ENCODE peak calls at places on chromosomes 6 and 20, in seven cellular contexts. Z, H, B, Y, Q, G and C are unnamed samples.

GRCh38 chr6:12113190-12113578 is 101.1 kb downstream of the HIVEP1 start:
- DNase-seq in Z (peak), H (peak), B (no peak), Y (no peak), Q (no peak), G (no peak), C (no peak)

GRCh38 chr6:169800668-169801395 is 49.4 kb downstream of the ERMARD start:
- DNase-seq in Z (no peak), H (no peak), B (peak), Y (no peak), Q (no peak), G (no peak), C (no peak)

GRCh38 chr6:87722831-87723726 is 21.0 kb upstream of the AKIRIN2 start:
- DNase-seq in Z (peak), H (no peak), B (peak), Y (no peak), Q (peak), G (peak), C (no peak)

GRCh38 chr20:46011631-46012482 is 3.1 kb downstream of the MMP9 start:
- DNase-seq in Z (peak), H (no peak), B (peak), Y (peak), Q (peak), G (no peak), C (no peak)

GRCh38 chr6:31574106-31575061 is 981 bp upstream of the TNF start:
- DNase-seq in Z (no peak), H (no peak), B (no peak), Y (no peak), Q (no peak), G (no peak), C (no peak)

GRCh38 chr6:53029761-53030160 is 34.7 kb upstream of the GSTA4 start:
- DNase-seq in Z (no peak), H (no peak), B (no peak), Y (no peak), Q (no peak), G (no peak), C (no peak)

GRCh38 chr6:107144014-107144413 is 28.7 kb upstream of the BEND3 start:
- DNase-seq in Z (no peak), H (no peak), B (no peak), Y (no peak), Q (no peak), G (no peak), C (no peak)

GRCh38 chr6:28648035-28648877 is 122.6 kb downstream of the GPX5 start:
- DNase-seq in Z (peak), H (no peak), B (peak), Y (peak), Q (peak), G (peak), C (no peak)

GRCh38 chr20:53782612-53783246 is 189.1 kb upstream of the ZNF217 start:
- DNase-seq in Z (no peak), H (no peak), B (no peak), Y (no peak), Q (no peak), G (no peak), C (no peak)

GRCh38 chr6:2125158-2125557 is 120.2 kb downstream of the GMDS start:
- DNase-seq in Z (no peak), H (no peak), B (no peak), Y (no peak), Q (no peak), G (no peak), C (no peak)

GRCh38 chr6:2124260-2124709 is 121.1 kb downstream of the GMDS start:
- DNase-seq in Z (peak), H (no peak), B (no peak), Y (no peak), Q (no peak), G (no peak), C (no peak)

GRCh38 chr6:2127484-2127911 is 117.9 kb downstream of the GMDS start:
- DNase-seq in Z (peak), H (no peak), B (no peak), Y (no peak), Q (no peak), G (peak), C (peak)

GRCh38 chr6:2129076-2129695 is 116.2 kb downstream of the GMDS start:
- DNase-seq in Z (no peak), H (no peak), B (no peak), Y (no peak), Q (no peak), G (peak), C (peak)

GRCh38 chr6:2126351-2126750 is 119.1 kb downstream of the GMDS start:
- DNase-seq in Z (no peak), H (no peak), B (no peak), Y (no peak), Q (no peak), G (no peak), C (no peak)
- TF ChIP-seq TAF1 in Z (no peak), H (no peak), B (no peak), Y (no peak), Q (no peak), G (no peak), C (no peak)

GRCh38 chr20:10537850-10538480 is 102.9 kb downstream of the SLX4IP start:
- DNase-seq in Z (no peak), H (no peak), B (no peak), Y (no peak), Q (no peak), G (no peak), C (no peak)

GRCh38 chr20:10539818-10540553 is 104.9 kb downstream of the SLX4IP start:
- DNase-seq in Z (no peak), H (no peak), B (no peak), Y (no peak), Q (no peak), G (no peak), C (no peak)

GRCh38 chr20:10538768-10539167 is 103.7 kb downstream of the SLX4IP start:
- DNase-seq in Z (no peak), H (no peak), B (no peak), Y (no peak), Q (no peak), G (no peak), C (no peak)

GRCh38 chr20:10532351-10532750 is 97.2 kb downstream of the SLX4IP start:
- DNase-seq in Z (no peak), H (no peak), B (no peak), Y (no peak), Q (no peak), G (no peak), C (no peak)

GRCh38 chr20:10536531-10536930 is 101.4 kb downstream of the SLX4IP start:
- DNase-seq in Z (no peak), H (no peak), B (peak), Y (no peak), Q (peak), G (no peak), C (no peak)
- TF ChIP-seq TAF1 in Z (no peak), H (no peak), B (no peak), Y (no peak), Q (no peak), G (no peak), C (no peak)

DNA sequence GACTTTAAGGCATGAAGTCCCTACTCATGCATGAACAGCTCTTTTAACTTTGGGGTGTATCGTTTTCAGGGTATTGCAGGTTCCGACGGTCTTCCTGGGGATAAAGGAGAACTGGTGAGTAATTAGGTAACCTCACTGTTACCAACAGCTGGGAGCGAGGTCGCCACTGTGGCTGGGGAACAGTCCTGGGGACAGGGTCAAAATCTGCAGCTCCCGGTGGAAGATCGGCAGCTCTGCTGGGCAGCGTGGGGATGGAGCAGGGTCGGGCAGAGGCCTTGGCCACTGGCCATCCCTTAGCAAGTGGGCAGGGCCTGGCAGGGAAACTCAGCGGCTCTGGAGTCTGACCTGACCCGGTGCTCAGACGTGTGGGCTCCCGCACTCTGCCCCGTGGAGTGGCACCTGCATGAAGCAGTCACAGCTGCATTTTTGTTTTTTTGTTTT is 16.1 kb downstream of the COL9A3 start:
- DNase-seq in Z (no peak), H (no peak), B (no peak), Y (peak), Q (no peak), G (no peak), C (no peak)
- TF ChIP-seq TAF1 in Z (no peak), H (no peak), B (no peak), Y (no peak), Q (no peak), G (no peak), C (no peak)

GRCh38 chr20:48799315-48800105 is 28.3 kb downstream of the PREX1 start:
- DNase-seq in Z (no peak), H (no peak), B (no peak), Y (peak), Q (no peak), G (no peak), C (no peak)

GRCh38 chr20:48797850-48798747 is 29.7 kb downstream of the PREX1 start:
- DNase-seq in Z (no peak), H (no peak), B (no peak), Y (no peak), Q (no peak), G (no peak), C (no peak)

GRCh38 chr20:48795058-48795457 is 32.7 kb downstream of the PREX1 start:
- DNase-seq in Z (no peak), H (no peak), B (no peak), Y (no peak), Q (no peak), G (no peak), C (no peak)

GRCh38 chr20:48795732-48796131 is 32.1 kb downstream of the PREX1 start:
- DNase-seq in Z (no peak), H (no peak), B (no peak), Y (no peak), Q (no peak), G (no peak), C (no peak)

GRCh38 chr20:48797275-48797825 is 30.4 kb downstream of the PREX1 start:
- DNase-seq in Z (no peak), H (no peak), B (no peak), Y (no peak), Q (no peak), G (no peak), C (no peak)
- TF ChIP-seq TAF1 in Z (no peak), H (no peak), B (no peak), Y (no peak), Q (no peak), G (no peak), C (no peak)

GRCh38 chr20:31860431-31861345 is 9.6 kb downstream of the DUSP15 start:
- DNase-seq in Z (no peak), H (no peak), B (no peak), Y (no peak), Q (no peak), G (no peak), C (no peak)
- TF ChIP-seq TAF1 in Z (no peak), H (no peak), B (no peak), Y (no peak), Q (no peak), G (no peak), C (no peak)

DNA sequence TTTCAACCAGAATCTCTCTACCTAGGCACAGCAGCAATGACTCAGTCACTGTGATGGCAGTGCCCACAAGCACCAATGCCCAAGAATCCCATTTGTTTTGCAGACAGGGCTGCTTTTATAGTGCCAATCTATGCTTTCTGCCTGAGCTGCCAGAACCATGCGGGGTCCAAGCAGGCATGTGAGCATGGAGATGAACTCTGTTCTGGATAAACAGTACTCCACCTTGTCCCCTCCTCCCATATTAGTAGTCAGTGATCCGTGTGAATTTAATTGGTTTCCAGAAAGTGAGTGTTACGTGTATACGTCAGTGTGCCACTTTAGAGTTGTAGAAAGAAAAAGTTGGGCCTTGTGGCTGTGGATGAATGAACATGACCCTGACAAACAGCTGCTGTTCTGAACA is 79.4 kb downstream of the SASH1 start:
- DNase-seq in Z (no peak), H (no peak), B (no peak), Y (no peak), Q (no peak), G (no peak), C (no peak)
- TF ChIP-seq TAF1 in Z (no peak), H (no peak), B (no peak), Y (no peak), Q (no peak), G (no peak), C (no peak)